ENCODE peak calls at places on chromosomes 1 and 21, in four cellular contexts. Y is fibroblast of lung, E is hepatocyte, H is heart right ventricle. V is an unnamed sample.

GRCh38 chr1:119935373-119935772 is 39.1 kb upstream of the ADAM30 start:
- DNase-seq in Y (no peak), E (no peak), H (no peak), V (no peak)

GRCh38 chr1:238982736-238983135 is 403.6 kb upstream of the CHRM3 start:
- DNase-seq in Y (no peak), E (no peak), H (no peak), V (no peak)

GRCh38 chr1:44775930-44776748 is 799 bp downstream of the RPS8 start:
- DNase-seq in Y (peak), E (peak), H (no peak), V (peak)

GRCh38 chr1:192491804-192492554 is 83.6 kb upstream of the RGS1 start:
- DNase-seq in Y (peak), E (no peak), H (no peak), V (no peak)

GRCh38 chr21:28336299-28336698 is 656.4 kb downstream of the LTN1 start:
- DNase-seq in Y (peak), E (peak), H (no peak), V (no peak)

GRCh38 chr1:151156515-151156819 is at the start of gene TNFAIP8L2:
- DNase-seq in Y (no peak), E (no peak), H (peak), V (peak)

GRCh38 chr1:218480691-218481099 is 135.6 kb downstream of the TGFB2 start:
- DNase-seq in Y (peak), E (no peak), H (no peak), V (no peak)

GRCh38 chr1:109954180-109954579 is 30.4 kb upstream of the AHCYL1 start:
- DNase-seq in Y (no peak), E (peak), H (no peak), V (no peak)

GRCh38 chr1:116764466-116764896 is 10.3 kb downstream of the CD2 start:
- DNase-seq in Y (no peak), E (no peak), H (no peak), V (no peak)

GRCh38 chr1:54671985-54672608 is 30.5 kb downstream of the MROH7 start:
- DNase-seq in Y (peak), E (peak), H (no peak), V (no peak)

GRCh38 chr1:14113841-14114567 is 414.0 kb downstream of the PRDM2 start:
- DNase-seq in Y (peak), E (peak), H (peak), V (no peak)

GRCh38 chr1:42730002-42730401 is 10.0 kb downstream of the CLDN19 start:
- DNase-seq in Y (no peak), E (no peak), H (no peak), V (no peak)

GRCh38 chr1:177181631-177182291 is 11.0 kb downstream of the BRINP2 start:
- DNase-seq in Y (peak), E (peak), H (peak), V (peak)

GRCh38 chr1:213987876-213988638 is at the start of gene PROX1:
- DNase-seq in Y (peak), E (peak), H (peak), V (peak)

GRCh38 chr1:214031267-214031650 is 43.5 kb downstream of the PROX1 start:
- DNase-seq in Y (no peak), E (no peak), H (peak), V (no peak)

GRCh38 chr1:10908266-10908665 is 104.2 kb upstream of the TARDBP start:
- DNase-seq in Y (no peak), E (no peak), H (no peak), V (peak)

GRCh38 chr1:27544818-27545612 is 55.0 kb upstream of the WASF2 start:
- DNase-seq in Y (peak), E (no peak), H (peak), V (no peak)

GRCh38 chr1:93605812-93606512 is 75.7 kb downstream of the BCAR3 start:
- DNase-seq in Y (peak), E (no peak), H (no peak), V (no peak)

GRCh38 chr1:28756846-28757245 is 20.1 kb downstream of the YTHDF2 start:
- DNase-seq in Y (no peak), E (no peak), H (no peak), V (no peak)

GRCh38 chr1:30991852-30992606 is 73.5 kb downstream of the PUM1 start:
- DNase-seq in Y (no peak), E (no peak), H (no peak), V (no peak)

GRCh38 chr1:33316601-33317000 is 4.3 kb downstream of the A3GALT2 start:
- DNase-seq in Y (no peak), E (no peak), H (no peak), V (peak)

GRCh38 chr1:30788580-30789387 is 31.2 kb upstream of the LAPTM5 start:
- DNase-seq in Y (no peak), E (peak), H (no peak), V (peak)

GRCh38 chr1:174875306-174875705 is 124.4 kb upstream of the CACYBP start:
- DNase-seq in Y (no peak), E (peak), H (no peak), V (no peak)

GRCh38 chr1:226279498-226279897 is 29.5 kb downstream of the LIN9 start:
- DNase-seq in Y (no peak), E (no peak), H (no peak), V (no peak)

GRCh38 chr21:43731891-43732711 is 13.2 kb downstream of the PDXK start:
- DNase-seq in Y (peak), E (no peak), H (no peak), V (no peak)

GRCh38 chr1:234601217-234602017 is 8.6 kb downstream of the IRF2BP2 start:
- DNase-seq in Y (peak), E (peak), H (no peak), V (no peak)

GRCh38 chr1:65423884-65424655 is 3.6 kb downstream of the LEPR start:
- DNase-seq in Y (peak), E (peak), H (no peak), V (no peak)

GRCh38 chr1:216626394-216627067 is 96.7 kb downstream of the ESRRG start:
- DNase-seq in Y (no peak), E (no peak), H (no peak), V (no peak)

GRCh38 chr1:178634445-178634844 is 90.6 kb upstream of the RALGPS2 start:
- DNase-seq in Y (no peak), E (no peak), H (peak), V (no peak)

GRCh38 chr1:8239306-8240023 is 78.4 kb upstream of the SLC45A1 start:
- DNase-seq in Y (peak), E (peak), H (no peak), V (peak)

V was measured in spleen.